ENCODE peak calls at places on chromosome 5, in five cellular contexts. O, D, I, R and T are unnamed samples.

GRCh38 chr5:181189962-181190710 is 14.9 kb downstream of the TRIM7 start:
- DNase-seq in O (no peak), D (no peak), R (no peak), I (peak; percentile 33), T (no peak)

GRCh38 chr5:157924931-157925729 is 66.2 kb upstream of the CLINT1 start:
- DNase-seq in R (no peak), D (peak; percentile 17), O (no peak), I (no peak), T (no peak)

GRCh38 chr5:10557747-10558295 is 6.0 kb upstream of the ANKRD33B start:
- DNase-seq in R (no peak), I (no peak), D (peak; percentile 82), O (peak; percentile 5), T (no peak)

GRCh38 chr5:115179959-115180709 is 10.4 kb upstream of the TRIM36 start:
- DNase-seq in O (no peak), I (no peak), R (no peak), D (peak; percentile 19), T (no peak)

GRCh38 chr5:115398726-115399125 is 102.3 kb upstream of the CCDC112 start:
- DNase-seq in D (no peak), R (no peak), I (no peak), O (no peak), T (no peak)

GRCh38 chr5:97629281-97629680 is 446.2 kb upstream of the RIOK2 start:
- DNase-seq in R (peak; percentile 69), D (no peak), O (no peak), I (no peak), T (peak; percentile 84)

GRCh38 chr5:172694541-172694940 is 53.5 kb downstream of the NEURL1B start:
- DNase-seq in D (no peak), R (no peak), I (no peak), O (no peak), T (no peak)

GRCh38 chr5:4576161-4576748 is 563.9 kb upstream of the ADAMTS16 start:
- DNase-seq in I (no peak), R (no peak), D (no peak), O (no peak), T (no peak)

GRCh38 chr5:118557103-118557805 is 431.1 kb downstream of the DTWD2 start:
- DNase-seq in I (no peak), R (no peak), D (no peak), O (no peak), T (no peak)

GRCh38 chr5:155554500-155554899 is 540.9 kb downstream of the KIF4B start:
- DNase-seq in O (no peak), I (no peak), D (peak; percentile 1), R (no peak), T (no peak)

GRCh38 chr5:84603557-84604185 is 219.0 kb upstream of the EDIL3 start:
- DNase-seq in R (peak; percentile 28), I (no peak), D (no peak), O (no peak), T (peak; percentile 49)

GRCh38 chr5:16471387-16471786 is 5.8 kb upstream of the ZNF622 start:
- DNase-seq in O (no peak), R (no peak), D (no peak), I (no peak), T (no peak)

GRCh38 chr5:16461782-16462181 is 3.8 kb downstream of the ZNF622 start:
- DNase-seq in I (no peak), R (no peak), D (no peak), O (no peak), T (no peak)

GRCh38 chr5:16465544-16466432 is at the start of gene ZNF622:
- DNase-seq in R (peak; percentile 94), O (peak; percentile 83), D (peak; percentile 92), I (peak; percentile 93), T (peak; percentile 98)

GRCh38 chr5:16464664-16465543 is 696 bp downstream of the ZNF622 start:
- DNase-seq in R (no peak), O (no peak), I (no peak), D (no peak), T (no peak)

DNA sequence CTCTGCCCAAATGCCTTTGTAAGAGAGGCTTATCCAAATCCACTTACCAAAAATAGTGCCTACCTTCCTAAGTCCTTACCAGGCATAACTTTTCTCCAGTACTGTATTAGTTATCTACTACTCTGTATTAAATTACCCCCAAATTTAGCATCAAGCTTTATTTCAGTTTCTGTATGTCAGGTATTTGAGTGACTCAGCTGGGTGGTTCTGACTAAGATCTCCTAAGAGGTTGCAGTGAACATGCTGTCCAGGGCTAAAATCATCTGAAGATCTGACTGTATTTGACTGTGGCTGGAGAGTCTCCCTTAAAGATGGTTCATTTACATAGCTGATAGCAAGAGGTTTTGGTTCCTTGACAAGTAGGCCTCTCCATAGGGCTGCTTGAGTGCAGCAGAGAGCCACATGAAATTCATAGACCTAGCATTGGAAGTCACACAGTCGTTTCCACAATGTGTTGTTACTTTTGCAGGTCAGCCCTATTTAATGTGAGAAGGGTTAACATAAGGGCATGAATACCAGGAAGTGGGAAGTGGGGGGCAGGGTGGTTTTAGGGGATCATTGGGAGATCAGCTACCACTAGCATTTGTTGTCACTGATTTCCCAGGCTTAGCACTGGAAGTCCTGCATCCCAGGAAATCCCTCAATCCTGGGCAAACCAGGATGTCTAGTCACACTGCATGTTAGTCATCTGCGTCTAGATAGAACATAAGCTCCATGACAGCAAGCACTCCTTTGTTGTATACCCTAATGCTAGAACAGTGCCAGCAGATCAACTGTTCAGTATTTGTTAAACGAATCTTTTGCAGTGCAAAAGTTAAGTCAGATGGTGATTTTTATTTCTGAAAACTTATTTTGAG is 2.0 kb upstream of the ZNF622 start:
- DNase-seq in O (no peak), D (no peak), I (no peak), R (no peak), T (no peak)
- TF ChIP-seq POLR2A in O (no peak), D (no peak), I (no peak), R (no peak), T (no peak)

GRCh38 chr5:168292783-168293696 is 1.6 kb downstream of the WWC1 start:
- DNase-seq in D (no peak), R (no peak), O (no peak), I (no peak), T (no peak)

GRCh38 chr5:168288349-168289245 is 2.8 kb upstream of the WWC1 start:
- DNase-seq in O (no peak), I (peak; percentile 68), D (peak; percentile 55), R (no peak), T (peak; percentile 44)

GRCh38 chr5:168290902-168291280 is 554 bp upstream of the WWC1 start:
- DNase-seq in R (no peak), O (no peak), I (no peak), D (no peak), T (no peak)

GRCh38 chr5:168291961-168292782 is 727 bp downstream of the WWC1 start:
- DNase-seq in O (no peak), R (no peak), I (no peak), D (no peak), T (no peak)

DNA sequence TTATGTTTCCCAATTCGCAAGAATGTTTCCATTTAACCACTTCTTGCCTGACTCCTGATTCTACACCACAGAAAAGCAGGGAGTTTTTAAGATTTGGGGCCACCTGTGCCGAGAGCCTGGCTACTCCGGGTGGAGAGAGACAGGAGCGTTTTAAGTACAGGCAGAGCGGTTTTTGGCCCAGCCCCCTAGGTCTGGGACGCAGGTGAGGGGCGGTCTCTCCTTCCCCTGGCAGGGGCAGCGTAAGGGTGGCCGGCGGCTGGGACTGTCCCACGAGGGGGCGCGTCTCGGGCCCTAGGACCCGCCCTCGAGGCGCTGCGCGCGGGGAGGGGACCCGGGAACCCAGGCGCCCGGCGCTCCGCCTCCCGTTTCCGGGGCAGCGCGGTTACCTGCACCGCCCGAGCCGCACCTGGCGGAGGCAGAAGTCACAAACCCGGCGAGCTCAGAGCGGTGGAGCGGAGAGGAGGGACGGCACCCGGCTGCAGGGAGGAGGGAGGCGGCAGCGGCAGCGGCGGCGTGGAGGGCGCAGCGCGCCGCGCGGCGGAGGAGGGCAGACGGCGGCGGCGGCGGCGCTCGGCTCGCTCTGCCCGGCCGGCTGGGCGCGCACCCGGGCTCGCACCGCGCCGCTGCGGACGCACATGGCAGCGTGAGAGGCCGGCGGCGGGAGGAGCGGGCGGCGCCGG is at the start of gene WWC1:
- DNase-seq in I (peak; percentile 92), D (peak; percentile 84), O (no peak), R (no peak), T (no peak)
- TF ChIP-seq POLR2A in I (peak; percentile 14), D (peak; percentile 59), O (no peak), R (no peak), T (no peak)

GRCh38 chr5:1524799-1525623 is 1.3 kb upstream of the LPCAT1 start:
- DNase-seq in I (peak; percentile 23), O (peak; percentile 20), R (peak; percentile 28), D (no peak), T (peak; percentile 83)

GRCh38 chr5:1524481-1524798 is 680 bp upstream of the LPCAT1 start:
- DNase-seq in D (no peak), O (no peak), I (no peak), R (peak; percentile 26), T (no peak)

GRCh38 chr5:1523480-1523792 is 324 bp downstream of the LPCAT1 start:
- DNase-seq in O (peak; percentile 11), I (no peak), D (no peak), R (no peak), T (no peak)

GRCh38 chr5:1525624-1525985 is 1.8 kb upstream of the LPCAT1 start:
- DNase-seq in D (no peak), R (peak; percentile 13), O (peak; percentile 12), I (peak; percentile 18), T (no peak)

DNA sequence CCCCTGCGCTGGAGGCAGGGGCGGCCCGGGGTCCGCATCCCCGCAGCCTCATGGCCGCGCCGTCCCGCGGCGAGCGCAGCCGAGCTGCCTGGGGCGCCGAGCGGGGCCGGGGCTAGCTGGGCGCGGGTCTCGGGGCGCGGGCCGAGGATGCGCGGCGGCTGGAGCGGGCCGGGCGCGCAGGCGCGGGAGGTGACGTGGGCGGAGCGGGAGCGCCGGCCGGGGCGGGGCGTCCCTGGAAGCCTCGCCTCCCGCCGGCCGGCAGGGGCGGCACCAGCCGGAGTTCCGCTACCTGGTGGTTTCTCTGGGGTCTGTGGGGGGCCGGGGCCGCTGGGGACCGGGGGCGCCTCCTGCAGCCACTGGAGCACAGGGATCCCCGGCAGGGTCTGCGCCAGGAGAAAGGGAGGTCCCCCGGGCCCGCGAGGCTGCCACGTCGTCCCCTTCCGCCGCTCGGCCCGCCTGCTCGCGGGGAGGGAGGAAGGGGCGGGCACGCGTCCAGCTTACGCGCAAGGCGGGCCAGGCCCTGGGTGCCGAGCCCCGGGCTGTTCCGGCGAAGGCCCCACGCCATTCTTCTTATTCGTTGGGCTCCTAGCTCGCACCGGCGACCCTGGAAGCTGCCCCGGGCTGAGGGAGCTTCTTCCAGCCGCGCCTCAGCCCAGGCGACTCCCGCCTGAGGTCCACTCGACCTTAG is at the start of gene LPCAT1:
- DNase-seq in O (peak; percentile 61), R (peak; percentile 84), I (peak; percentile 79), D (peak; percentile 70), T (no peak)
- TF ChIP-seq POLR2A in O (no peak), R (no peak), I (no peak), D (peak; percentile 58), T (no peak)

DNA sequence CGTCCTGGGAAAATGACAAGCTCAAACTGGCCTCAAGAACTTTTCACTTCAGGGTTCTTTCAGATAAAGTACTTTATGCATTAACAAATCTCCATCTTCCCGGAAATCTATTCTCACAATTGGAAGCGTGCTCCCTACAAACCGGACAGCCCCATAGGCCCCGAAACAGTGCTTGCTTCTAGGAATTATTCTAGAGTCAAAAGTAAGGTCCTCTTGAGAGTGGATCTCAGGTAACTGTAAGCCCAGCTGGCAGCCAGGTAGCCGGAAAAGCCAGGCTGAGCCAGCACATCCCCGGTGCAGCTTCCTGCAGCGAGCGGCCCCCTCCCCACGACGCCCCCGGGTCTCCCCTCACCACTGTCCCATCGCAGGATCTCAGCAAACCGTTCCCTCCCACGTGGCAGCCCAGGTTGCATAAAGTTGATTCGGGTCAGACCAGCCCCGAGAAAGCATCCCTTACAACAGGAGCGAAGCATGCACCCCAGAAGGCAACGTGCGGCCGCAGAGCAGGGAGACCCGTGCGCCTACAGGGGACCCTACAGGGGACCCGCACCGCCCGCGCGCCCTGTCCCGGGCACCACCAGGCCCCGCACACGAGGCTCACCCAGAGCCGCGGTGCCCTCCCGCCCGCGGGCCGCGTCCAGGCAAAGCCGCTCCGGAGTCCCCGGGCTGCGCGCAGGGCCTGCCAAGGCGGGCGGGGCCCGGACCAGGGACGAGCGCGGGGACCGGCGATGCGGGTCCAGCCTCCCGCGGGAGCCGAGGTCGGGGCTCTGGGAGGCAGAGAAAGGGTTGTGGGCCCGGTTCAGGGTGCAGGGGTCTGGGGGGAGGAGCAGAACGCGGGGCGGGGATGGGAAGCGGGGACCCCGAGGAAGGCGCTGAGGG is 920 bp downstream of the LPCAT1 start:
- DNase-seq in I (peak; percentile 38), D (no peak), R (no peak), O (peak; percentile 14), T (peak; percentile 84)
- TF ChIP-seq POLR2A in I (no peak), D (no peak), R (no peak), O (no peak), T (no peak)